ENCODE peak calls at places on chromosomes 12 and 14, in ten cellular contexts. C is A549, M is stomach, Z is H1, W is sigmoid colon, T is HepG2, P is tibial nerve, G is GM12878, D is transverse colon, N is ovary. V is an unnamed sample.

GRCh38 chr12:102508052-102508451 is 27.7 kb upstream of the IGF1 start:
- DNase-seq in C (no peak), M (no peak), Z (no peak), W (no peak), T (no peak), P (no peak), G (no peak), D (no peak), N (no peak), V (no peak)

GRCh38 chr14:68979722-68980552 is 835 bp upstream of the ACTN1 start:
- DNase-seq in C (peak; percentile 36), M (peak; percentile 54), Z (no peak), W (peak; percentile 87), T (no peak), P (no peak), G (no peak), D (peak; percentile 61), N (peak; percentile 67), V (no peak)

GRCh38 chr12:26845057-26845666 is 12.2 kb upstream of the ITPR2 start:
- DNase-seq in C (peak; percentile 62), M (peak; percentile 70), Z (no peak), W (peak; percentile 81), T (peak; percentile 51), P (peak; percentile 60), G (no peak), D (peak; percentile 61), N (peak; percentile 33), V (no peak)

GRCh38 chr14:56244138-56244789 is 126.1 kb downstream of the PELI2 start:
- DNase-seq in C (peak; percentile 45), M (no peak), Z (no peak), W (no peak), T (no peak), P (no peak), G (no peak), D (no peak), N (no peak), V (no peak)

GRCh38 chr14:70792939-70793338 is 16.4 kb downstream of the MAP3K9 start:
- DNase-seq in C (no peak), M (no peak), Z (no peak), W (no peak), T (no peak), P (no peak), G (no peak), D (no peak), N (no peak), V (no peak)

GRCh38 chr14:32507029-32507984 is 178.2 kb downstream of the AKAP6 start:
- DNase-seq in C (peak; percentile 51), M (no peak), Z (no peak), W (no peak), T (no peak), P (no peak), G (no peak), D (no peak), N (no peak), V (no peak)

GRCh38 chr14:93005838-93006237 is 82.9 kb downstream of the CHGA start:
- DNase-seq in C (no peak), M (no peak), Z (no peak), W (no peak), T (no peak), P (no peak), G (no peak), D (no peak), N (no peak), V (no peak)

GRCh38 chr14:63269561-63270225 is 49.0 kb downstream of the GPHB5 start:
- DNase-seq in C (no peak), M (no peak), Z (no peak), W (no peak), T (no peak), P (no peak), G (no peak), D (no peak), N (no peak), V (no peak)

GRCh38 chr14:37594238-37594915 is 672 bp downstream of the FOXA1 start:
- DNase-seq in C (peak; percentile 92), M (peak; percentile 82), Z (no peak), W (no peak), T (peak; percentile 99), P (peak; percentile 60), G (no peak), D (peak; percentile 82), N (no peak), V (no peak)

GRCh38 chr12:108563135-108563803 is 873 bp downstream of the ISCU start:
- DNase-seq in C (peak; percentile 89), M (peak; percentile 81), Z (peak; percentile 56), W (peak; percentile 93), T (peak; percentile 83), P (peak; percentile 87), G (peak; percentile 83), D (peak; percentile 92), N (peak; percentile 80), V (peak; percentile 94)
- TF ChIP-seq POLR2A in C (no peak), M (no peak), Z (no peak), W (peak; percentile 21), T (no peak), P (no peak), G (peak; percentile 64), D (peak; percentile 81), N (peak; percentile 14), V (no peak)

GRCh38 chr14:43258396-43258795 is 1248.7 kb downstream of the FSCB start:
- DNase-seq in C (no peak), M (no peak), Z (no peak), W (no peak), T (no peak), P (no peak), G (no peak), D (no peak), N (no peak), V (no peak)
- TF ChIP-seq EP300 in C (no peak), M (no peak), Z (no peak), W (no peak), T (no peak), P (no peak), G (no peak), D (no peak), N (no peak), V (no peak)

GRCh38 chr12:54052745-54053624 is 650 bp upstream of the HOXC4 start:
- DNase-seq in C (no peak), M (no peak), Z (no peak), W (no peak), T (no peak), P (no peak), G (peak; percentile 68), D (no peak), N (peak; percentile 61), V (no peak)

GRCh38 chr12:54055522-54055921 is 1.9 kb downstream of the HOXC4 start:
- DNase-seq in C (no peak), M (no peak), Z (no peak), W (no peak), T (no peak), P (no peak), G (no peak), D (no peak), N (no peak), V (no peak)

GRCh38 chr12:54051916-54052744 is 1.5 kb upstream of the HOXC4 start:
- DNase-seq in C (no peak), M (no peak), Z (no peak), W (no peak), T (no peak), P (no peak), G (no peak), D (no peak), N (peak; percentile 42), V (no peak)

GRCh38 chr12:54054442-54055332 is 1.1 kb downstream of the HOXC4 start:
- DNase-seq in C (no peak), M (no peak), Z (no peak), W (no peak), T (no peak), P (no peak), G (no peak), D (no peak), N (peak; percentile 47), V (no peak)

GRCh38 chr12:54053625-54054441 is at the start of gene HOXC4:
- DNase-seq in C (peak; percentile 63), M (peak; percentile 39), Z (no peak), W (no peak), T (no peak), P (no peak), G (no peak), D (peak; percentile 21), N (peak; percentile 61), V (no peak)
- H3K4me3 ChIP-seq in C (peak within 1 kb of the TSS; percentile 67), M (peak within 1 kb of the TSS; percentile 71), Z (peak within 1 kb of the TSS; percentile 51), W (peak within 1 kb of the TSS; percentile 61), T (no peak within 1 kb of the TSS), P (peak within 1 kb of the TSS; percentile 66), G (peak within 1 kb of the TSS; percentile 84), D (peak within 1 kb of the TSS; percentile 28), N (peak within 1 kb of the TSS; percentile 34), V (peak within 1 kb of the TSS; percentile 74)

GRCh38 chr14:23006544-23007419 is 3.2 kb downstream of the C14orf93 start:
- DNase-seq in C (peak; percentile 99), M (peak; percentile 98), Z (peak; percentile 89), W (peak; percentile 98), T (peak; percentile 100), P (peak; percentile 95), G (peak; percentile 96), D (peak; percentile 97), N (peak; percentile 94), V (peak; percentile 98)
- TF ChIP-seq POLR2A in C (peak; percentile 81), M (no peak), Z (peak; percentile 99), W (peak; percentile 80), T (peak; percentile 96), P (peak; percentile 81), G (peak; percentile 99), D (peak; percentile 91), N (peak; percentile 63), V (peak; percentile 51)